ENCODE peak calls at places on chromosomes 3 and 15, in seven cellular contexts. L, I, F, X, V, C and A are unnamed samples.

GRCh38 chr15:34512628-34513027 is 70.8 kb downstream of the GOLGA8B start:
- DNase-seq in L (no peak), I (no peak), F (no peak), X (no peak), V (no peak), C (no peak), A (no peak)

GRCh38 chr15:75043509-75044257 is 20.3 kb downstream of the PPCDC start:
- DNase-seq in L (peak; percentile 93), I (peak; percentile 91), F (peak; percentile 82), X (peak; percentile 96), V (peak; percentile 96), C (peak; percentile 97), A (peak; percentile 98)

GRCh38 chr3:94961423-94962100 is 898.7 kb downstream of the NSUN3 start:
- DNase-seq in L (no peak), I (no peak), F (no peak), X (no peak), V (no peak), C (no peak), A (no peak)

GRCh38 chr15:82808634-82809041 is 790 bp upstream of the WHAMM start:
- DNase-seq in L (no peak), I (no peak), F (no peak), X (peak; percentile 11), V (peak; percentile 55), C (no peak), A (no peak)

GRCh38 chr15:28969511-28970085 is 83.8 kb downstream of the APBA2 start:
- DNase-seq in L (no peak), I (no peak), F (no peak), X (no peak), V (peak; percentile 16), C (no peak), A (no peak)

GRCh38 chr3:38493019-38493418 is 3.1 kb upstream of the EXOG start:
- DNase-seq in L (no peak), I (no peak), F (no peak), X (no peak), V (no peak), C (no peak), A (no peak)

GRCh38 chr3:72255736-72256559 is 471.0 kb upstream of the PROK2 start:
- DNase-seq in L (no peak), I (peak; percentile 86), F (peak; percentile 85), X (no peak), V (no peak), C (no peak), A (no peak)

GRCh38 chr3:22960326-22960984 is 242.7 kb upstream of the UBE2E2 start:
- DNase-seq in L (no peak), I (peak; percentile 32), F (peak; percentile 68), X (peak; percentile 12), V (peak; percentile 13), C (no peak), A (peak; percentile 69)

GRCh38 chr15:80580107-80580506 is 115.0 kb upstream of the ABHD17C start:
- DNase-seq in L (no peak), I (no peak), F (no peak), X (no peak), V (no peak), C (no peak), A (no peak)

GRCh38 chr3:59133350-59133749 is 83.5 kb upstream of the CFAP20DC start:
- DNase-seq in L (no peak), I (no peak), F (no peak), X (no peak), V (no peak), C (no peak), A (no peak)

GRCh38 chr3:127216415-127217261 is 23.7 kb downstream of the PRR23E start:
- DNase-seq in L (peak; percentile 62), I (no peak), F (no peak), X (no peak), V (no peak), C (no peak), A (peak; percentile 1)

GRCh38 chr3:56887402-56888025 is 85.8 kb upstream of the ARHGEF3 start:
- DNase-seq in L (no peak), I (no peak), F (no peak), X (no peak), V (no peak), C (no peak), A (no peak)

GRCh38 chr3:51940648-51941421 is 869 bp downstream of the RRP9 start:
- DNase-seq in L (no peak), I (no peak), F (no peak), X (no peak), V (no peak), C (peak; percentile 35), A (no peak)

GRCh38 chr3:49699281-49699723 is 9.9 kb downstream of the RNF123 start:
- DNase-seq in L (no peak), I (no peak), F (no peak), X (no peak), V (no peak), C (no peak), A (no peak)

GRCh38 chr15:82139823-82140268 is 94.0 kb upstream of the MEX3B start:
- DNase-seq in L (no peak), I (no peak), F (no peak), X (peak; percentile 36), V (peak; percentile 35), C (no peak), A (no peak)

GRCh38 chr3:119145500-119146167 is at the start of gene TEX55:
- DNase-seq in L (no peak), I (peak; percentile 12), F (no peak), X (peak; percentile 30), V (peak; percentile 44), C (peak; percentile 53), A (no peak)

GRCh38 chr15:26945046-26945445 is 25.9 kb upstream of the GABRG3 start:
- DNase-seq in L (no peak), I (no peak), F (no peak), X (no peak), V (no peak), C (no peak), A (no peak)

GRCh38 chr15:27449940-27450339 is 479.0 kb downstream of the GABRG3 start:
- DNase-seq in L (no peak), I (no peak), F (no peak), X (no peak), V (no peak), C (no peak), A (no peak)

GRCh38 chr15:64883997-64884511 is 27.6 kb upstream of the ANKDD1A start:
- DNase-seq in L (peak; percentile 79), I (peak; percentile 61), F (peak; percentile 47), X (no peak), V (no peak), C (no peak), A (peak; percentile 55)

GRCh38 chr3:195583831-195584542 is at the start of gene APOD:
- DNase-seq in L (no peak), I (peak; percentile 49), F (no peak), X (no peak), V (peak; percentile 65), C (peak; percentile 83), A (peak; percentile 70)

GRCh38 chr3:14941871-14942270 is 5.5 kb upstream of the NR2C2 start:
- DNase-seq in L (no peak), I (no peak), F (no peak), X (no peak), V (no peak), C (no peak), A (no peak)

GRCh38 chr15:86872782-86873181 is 793.1 kb downstream of the AGBL1 start:
- DNase-seq in L (no peak), I (no peak), F (no peak), X (no peak), V (no peak), C (no peak), A (no peak)

DNA sequence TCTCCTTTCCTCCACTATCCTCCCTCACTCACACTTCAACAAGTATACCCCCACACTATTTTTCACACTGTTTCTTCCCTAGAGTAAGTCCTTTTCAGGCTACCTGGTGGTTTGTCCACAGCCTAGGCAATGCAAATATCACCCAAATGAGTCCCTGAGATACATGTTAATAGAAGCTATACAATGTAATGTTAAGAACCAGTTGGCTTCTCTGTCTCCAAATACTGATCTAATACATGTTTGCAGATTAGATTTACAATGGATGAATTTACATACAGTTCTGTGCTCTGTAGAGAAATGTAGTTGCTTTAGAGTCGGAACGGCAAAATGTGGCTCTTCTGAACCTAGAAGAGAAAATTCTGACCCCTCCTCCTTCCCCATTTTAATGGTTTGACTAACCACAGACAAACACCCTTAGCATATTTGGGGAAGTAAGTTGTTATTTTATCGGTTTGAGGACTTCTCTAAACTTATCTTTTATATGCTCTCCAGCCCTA is 63.6 kb upstream of the MBNL1 start:
- DNase-seq in L (no peak), I (no peak), F (no peak), X (no peak), V (peak; percentile 61), C (no peak), A (no peak)
- TF ChIP-seq POLR2A in L (no peak), I (peak; percentile 43), F (no peak), X (no peak), V (no peak), C (no peak), A (no peak)

GRCh38 chr3:152317956-152318355 is 49.2 kb downstream of the MBNL1 start:
- DNase-seq in L (no peak), I (no peak), F (no peak), X (no peak), V (no peak), C (no peak), A (no peak)

GRCh38 chr3:152318512-152318911 is 49.8 kb downstream of the MBNL1 start:
- DNase-seq in L (no peak), I (no peak), F (no peak), X (no peak), V (no peak), C (no peak), A (no peak)

GRCh38 chr3:152320201-152320617 is 51.5 kb downstream of the MBNL1 start:
- DNase-seq in L (no peak), I (no peak), F (no peak), X (no peak), V (peak; percentile 96), C (no peak), A (no peak)

GRCh38 chr3:152321321-152321720 is 52.6 kb downstream of the MBNL1 start:
- DNase-seq in L (no peak), I (no peak), F (no peak), X (no peak), V (no peak), C (no peak), A (no peak)

GRCh38 chr3:152319256-152319655 is 50.5 kb downstream of the MBNL1 start:
- DNase-seq in L (no peak), I (no peak), F (no peak), X (no peak), V (no peak), C (no peak), A (no peak)
- TF ChIP-seq EP300 in L (no peak), I (no peak), F (no peak), X (no peak), V (no peak), C (no peak), A (no peak)

DNA sequence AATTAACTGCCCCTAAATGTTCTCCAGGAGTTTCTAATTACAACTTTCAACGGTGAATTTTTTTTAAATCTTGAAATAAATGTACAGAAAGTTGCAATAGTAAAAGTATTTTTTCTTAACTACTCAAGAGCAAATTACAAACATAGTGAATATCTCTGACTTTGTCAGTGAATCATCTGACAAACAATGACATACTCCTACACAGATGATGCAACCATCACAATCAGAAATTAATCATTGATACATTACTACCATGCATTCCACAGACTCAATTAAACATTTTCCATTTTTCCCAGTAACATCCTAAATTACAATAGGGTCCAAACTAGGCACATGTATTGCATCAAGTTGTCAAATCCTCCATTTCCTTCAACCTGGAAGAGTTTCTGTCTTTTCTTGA is 597.4 kb downstream of the NAALADL2 start:
- DNase-seq in L (no peak), I (no peak), F (no peak), X (no peak), V (no peak), C (no peak), A (no peak)
- H3K4me1 ChIP-seq in L (no peaks in the 10 kb centered on the region), I (no peaks in the 10 kb centered on the region), F (no peaks in the 10 kb centered on the region), X (no peaks in the 10 kb centered on the region), V (no peaks in the 10 kb centered on the region), C (no peaks in the 10 kb centered on the region), A (no peaks in the 10 kb centered on the region)

GRCh38 chr3:123798540-123798939 is 85.6 kb downstream of the MYLK start:
- DNase-seq in L (no peak), I (no peak), F (no peak), X (no peak), V (no peak), C (no peak), A (no peak)
- TF ChIP-seq POLR2A in L (no peak), I (no peak), F (no peak), X (no peak), V (no peak), C (no peak), A (no peak)